ENCODE peak calls at places on chromosomes 5 and 9, in eight cellular contexts. F, A, L, B, S, I, P and T are unnamed samples.

GRCh38 chr5:72248352-72249032 is 71.5 kb downstream of the MRPS27 start:
- DNase-seq in I (no peak), S (peak; percentile 15), F (no peak), P (peak; percentile 50), A (no peak), B (no peak), L (no peak), T (no peak)

GRCh38 chr5:16664368-16664767 is 47.6 kb upstream of the RETREG1 start:
- DNase-seq in L (no peak), P (no peak), B (no peak), S (no peak), F (no peak), I (no peak), A (no peak), T (no peak)

GRCh38 chr9:120710110-120710981 is 3.9 kb downstream of the MEGF9 start:
- DNase-seq in I (peak; percentile 20), A (no peak), F (no peak), P (peak; percentile 56), S (no peak), L (no peak), B (peak; percentile 60), T (no peak)

GRCh38 chr5:93058309-93058708 is 522.7 kb downstream of the NR2F1-AS1 start:
- DNase-seq in F (no peak), S (no peak), A (no peak), I (no peak), L (no peak), B (no peak), P (no peak), T (peak; percentile 78)

GRCh38 chr9:3732077-3733038 is 206.6 kb upstream of the RFX3 start:
- DNase-seq in P (peak; percentile 48), A (no peak), F (no peak), B (peak; percentile 73), S (peak; percentile 78), I (peak; percentile 24), L (no peak), T (peak; percentile 76)

GRCh38 chr9:136625101-136626065 is 37.3 kb upstream of the EGFL7 start:
- DNase-seq in F (peak; percentile 57), L (peak; percentile 89), P (peak; percentile 75), I (no peak), S (peak; percentile 79), B (peak; percentile 33), A (peak; percentile 90), T (no peak)

GRCh38 chr9:35110327-35110758 is 5.3 kb downstream of the ATOSB start:
- DNase-seq in L (peak; percentile 72), S (no peak), B (no peak), P (no peak), I (no peak), F (no peak), A (no peak), T (no peak)

GRCh38 chr9:82117025-82117424 is 128.5 kb downstream of the SPATA31D1 start:
- DNase-seq in S (no peak), B (no peak), P (no peak), F (no peak), A (no peak), I (no peak), L (no peak), T (no peak)

GRCh38 chr5:143086851-143087637 is 316.4 kb downstream of the NR3C1 start:
- DNase-seq in A (no peak), B (no peak), I (no peak), L (no peak), F (no peak), S (peak; percentile 23), P (peak; percentile 11), T (no peak)

GRCh38 chr5:139951296-139951924 is 91.7 kb downstream of the NRG2 start:
- DNase-seq in S (no peak), B (no peak), L (peak; percentile 85), A (peak; percentile 19), P (no peak), I (no peak), F (peak; percentile 24), T (no peak)

GRCh38 chr5:426392-426976 is 16.5 kb upstream of the EXOC3 start:
- DNase-seq in B (no peak), L (no peak), I (no peak), F (no peak), S (no peak), P (no peak), A (no peak), T (no peak)

GRCh38 chr5:156314416-156314815 is 12.5 kb upstream of the SGCD start:
- DNase-seq in L (no peak), F (no peak), A (no peak), B (no peak), P (no peak), S (no peak), I (no peak), T (no peak)

GRCh38 chr5:118478852-118479251 is 509.5 kb downstream of the DTWD2 start:
- DNase-seq in L (no peak), F (no peak), P (no peak), S (no peak), I (no peak), A (no peak), B (no peak), T (no peak)

GRCh38 chr5:140294753-140295152 is 8.1 kb downstream of the PFDN1 start:
- DNase-seq in P (no peak), L (no peak), B (no peak), S (no peak), I (no peak), F (no peak), A (no peak), T (no peak)

GRCh38 chr9:126151031-126151670 is 175.5 kb upstream of the MVB12B start:
- DNase-seq in P (no peak), F (peak; percentile 29), L (no peak), I (no peak), S (no peak), B (no peak), A (peak; percentile 68), T (no peak)

GRCh38 chr5:138033916-138034315 is 1.0 kb upstream of the FAM13B start:
- DNase-seq in A (no peak), B (no peak), L (no peak), F (no peak), I (no peak), S (no peak), P (no peak), T (no peak)

GRCh38 chr9:18821794-18822193 is 211.2 kb downstream of the SAXO1 start:
- DNase-seq in B (no peak), S (no peak), I (no peak), A (no peak), F (no peak), L (no peak), P (no peak), T (no peak)

GRCh38 chr5:176540956-176541337 is 3.7 kb upstream of the RNF44 start:
- DNase-seq in L (no peak), B (no peak), I (peak; percentile 44), S (no peak), A (no peak), P (no peak), F (no peak), T (no peak)

GRCh38 chr5:176542135-176542595 is 5.0 kb upstream of the RNF44 start:
- DNase-seq in P (no peak), B (peak; percentile 70), F (no peak), I (peak; percentile 69), S (no peak), A (no peak), L (no peak), T (no peak)

GRCh38 chr5:176542596-176543427 is 5.6 kb upstream of the RNF44 start:
- DNase-seq in A (no peak), L (no peak), B (no peak), F (peak; percentile 84), I (peak; percentile 38), S (peak; percentile 79), P (peak; percentile 26), T (no peak)

GRCh38 chr5:176540476-176540899 is 3.3 kb upstream of the RNF44 start:
- DNase-seq in L (peak; percentile 20), S (no peak), P (no peak), F (no peak), A (no peak), B (no peak), I (no peak), T (no peak)

GRCh38 chr5:176541338-176542134 is 4.3 kb upstream of the RNF44 start:
- DNase-seq in S (peak; percentile 73), I (peak; percentile 70), A (peak; percentile 85), P (peak; percentile 56), L (peak; percentile 72), F (peak; percentile 81), B (peak; percentile 93), T (no peak)
- H3K27ac ChIP-seq in S (peak overlapping the region; percentile 27), I (peak overlapping the region; percentile 65), A (peak overlapping the region; percentile 63), P (no peak overlapping the region), L (peak overlapping the region; percentile 63), F (no peak overlapping the region), B (peak overlapping the region; percentile 91), T (no peak overlapping the region)

GRCh38 chr5:126139773-126140172 is 283.4 kb upstream of the GRAMD2B start:
- DNase-seq in S (no peak), I (no peak), A (no peak), F (no peak), B (no peak), L (no peak), P (no peak), T (no peak)
- TF ChIP-seq CTCF in S (no peak), I (no peak), A (no peak), F (no peak), B (no peak), L (no peak), P (no peak), T (no peak)

DNA sequence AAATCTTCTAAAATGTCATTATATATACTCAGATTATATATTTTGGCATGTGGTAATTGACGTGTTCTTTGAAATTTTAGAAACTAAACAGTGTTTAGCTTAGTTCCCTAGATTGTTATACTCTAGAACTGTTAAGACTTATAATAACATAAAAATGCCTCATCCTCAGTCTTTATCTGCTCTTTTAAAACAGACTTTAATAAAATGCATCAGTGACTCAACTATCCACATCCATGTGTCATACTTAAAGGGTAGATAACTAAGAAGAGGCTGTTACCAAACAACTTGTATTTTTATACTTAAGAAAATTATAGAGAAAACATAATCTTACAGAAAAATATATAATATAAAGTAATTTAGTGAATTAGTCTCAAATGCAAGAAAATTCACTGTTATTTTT is 15.2 kb downstream of the NFIL3 start:
- DNase-seq in P (no peak), I (no peak), A (no peak), L (no peak), B (no peak), F (no peak), S (no peak), T (no peak)
- H3K27ac ChIP-seq in P (no peak overlapping the region), I (no peak overlapping the region), A (no peak overlapping the region), L (peak overlapping the region; percentile 12), B (no peak overlapping the region), F (no peak overlapping the region), S (no peak overlapping the region), T (no peak overlapping the region)

DNA sequence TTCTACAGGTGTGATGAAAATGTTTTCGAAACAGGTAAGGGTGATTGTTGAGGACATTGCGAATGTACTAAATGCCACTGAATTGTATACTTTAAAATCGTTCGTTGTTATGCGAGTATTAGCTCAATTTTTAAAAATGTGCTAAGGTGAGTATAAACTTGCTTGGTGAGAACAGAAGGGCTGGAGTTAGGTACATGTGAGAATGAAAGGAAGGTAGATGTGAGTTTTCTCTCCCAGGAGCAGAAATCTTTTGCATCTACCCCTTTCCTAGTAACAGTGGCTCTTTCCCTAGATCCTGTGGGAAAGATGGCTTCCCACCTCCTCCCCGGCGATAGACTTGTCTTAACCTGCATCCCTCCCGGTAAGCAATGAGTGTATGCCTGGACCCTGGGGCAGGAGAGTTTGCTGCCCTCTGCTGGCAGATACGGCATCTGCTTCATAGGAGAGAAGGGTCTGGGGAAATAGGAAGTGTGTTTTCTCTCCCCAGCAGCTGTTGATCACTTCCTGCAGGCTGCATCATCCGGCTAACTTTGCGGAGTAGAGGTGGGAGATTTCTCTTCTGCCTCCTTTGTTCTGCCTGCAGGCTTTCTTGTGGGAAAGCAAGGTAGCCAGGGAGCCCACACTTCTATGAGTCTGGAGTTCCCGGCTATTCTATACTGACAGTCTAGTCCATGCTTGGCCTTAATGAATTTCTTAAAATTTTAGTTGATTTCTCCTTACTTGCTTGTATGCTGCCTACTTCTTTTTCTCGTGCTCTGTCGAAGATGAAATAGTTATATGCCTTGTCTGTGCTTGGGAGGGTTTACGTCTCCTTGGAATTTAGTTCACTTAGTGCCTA is 373.3 kb upstream of the SEMA6A start:
- DNase-seq in F (peak; percentile 95), S (peak; percentile 50), P (peak; percentile 41), L (peak; percentile 54), A (peak; percentile 75), B (peak; percentile 64), I (peak; percentile 37), T (no peak)
- TF ChIP-seq CTCF in F (peak; percentile 81), S (peak; percentile 79), P (peak; percentile 77), L (peak; percentile 47), A (peak; percentile 72), B (peak; percentile 62), I (peak; percentile 30), T (no peak)